ENCODE peak calls at places on chromosome 17, in ten cellular contexts. H is GM06990; L is aorta; W is foreskin keratinocyte; G is bronchial epithelial cell; X is vagina; B is H7; T is CD8-positive, alpha-beta T cell; I is mesendoderm; O is CD4-positive, alpha-beta memory T cell. P is an unnamed sample.

GRCh38 chr17:59278401-59278800 is 53.1 kb upstream of the YPEL2 start:
- DNase-seq in I (no peak), G (no peak), T (no peak), W (no peak), O (no peak), L (no peak), H (no peak), X (no peak), B (no peak), P (no peak)

GRCh38 chr17:27294689-27295630 is 1.0 kb downstream of the WSB1 start:
- DNase-seq in W (peak; percentile 76), X (no peak), G (peak; percentile 79), B (peak; percentile 54), T (peak; percentile 42), I (peak; percentile 84), H (peak; percentile 64), L (no peak), O (peak; percentile 67), P (no peak)

GRCh38 chr17:48484850-48485249 is 46.0 kb downstream of the HOXB1 start:
- DNase-seq in L (no peak), O (no peak), H (no peak), T (no peak), G (peak; percentile 86), W (peak; percentile 89), I (no peak), B (no peak), X (no peak), P (no peak)

GRCh38 chr17:33871720-33872535 is 383.2 kb upstream of the CCL2 start:
- DNase-seq in L (no peak), B (no peak), I (peak; percentile 54), W (peak; percentile 60), O (no peak), G (peak; percentile 82), T (no peak), X (no peak), H (no peak), P (no peak)

GRCh38 chr17:9021158-9021984 is at the start of gene NTN1:
- DNase-seq in O (peak; percentile 46), G (no peak), I (no peak), W (peak; percentile 17), T (peak; percentile 53), H (peak; percentile 55), X (peak; percentile 72), L (peak; percentile 89), B (peak; percentile 92), P (no peak)

GRCh38 chr17:67554634-67555033 is 163.1 kb upstream of the NOL11 start:
- DNase-seq in X (no peak), I (no peak), W (no peak), H (no peak), L (no peak), B (no peak), G (no peak), T (no peak), O (no peak), P (no peak)

GRCh38 chr17:7626956-7627249 is 718 bp downstream of the SAT2 start:
- DNase-seq in H (no peak), I (no peak), T (no peak), X (no peak), W (no peak), O (no peak), G (no peak), L (no peak), B (no peak), P (no peak)

GRCh38 chr17:81703747-81704654 is 834 bp downstream of the MRPL12 start:
- DNase-seq in O (peak; percentile 38), W (no peak), G (no peak), X (no peak), H (no peak), I (no peak), B (no peak), L (no peak), T (peak; percentile 11), P (no peak)

GRCh38 chr17:40952675-40953074 is 14.1 kb downstream of the KRT39 start:
- DNase-seq in G (peak; percentile 98), B (no peak), T (no peak), H (no peak), W (peak; percentile 90), I (peak; percentile 10), O (no peak), X (no peak), L (no peak), P (no peak)

GRCh38 chr17:50785942-50786570 is 18.7 kb upstream of the ANKRD40CL start:
- DNase-seq in I (no peak), G (peak; percentile 86), H (no peak), X (no peak), T (no peak), O (no peak), B (no peak), L (no peak), W (peak; percentile 67), P (no peak)

GRCh38 chr17:34382586-34383224 is 19.7 kb upstream of the CCL1 start:
- DNase-seq in H (peak; percentile 82), T (no peak), X (no peak), B (no peak), I (peak; percentile 60), W (no peak), O (no peak), L (no peak), G (no peak), P (no peak)

GRCh38 chr17:82497483-82498405 is 21.8 kb upstream of the FOXK2 start:
- DNase-seq in I (peak; percentile 43), W (peak; percentile 50), X (no peak), B (peak; percentile 85), O (peak; percentile 63), T (peak; percentile 39), H (peak; percentile 71), L (peak; percentile 81), G (peak; percentile 39), P (no peak)

GRCh38 chr17:7673239-7673638 is 14.1 kb downstream of the TP53 start:
- DNase-seq in O (no peak), I (peak; percentile 68), G (no peak), T (peak; percentile 35), H (no peak), X (no peak), L (no peak), B (peak; percentile 73), W (no peak), P (no peak)

GRCh38 chr17:38868095-38868967 is 1.5 kb upstream of the LASP1 start:
- DNase-seq in H (peak; percentile 55), T (no peak), B (peak; percentile 45), O (no peak), L (peak; percentile 90), X (no peak), G (peak; percentile 46), I (peak; percentile 77), W (peak; percentile 54), P (no peak)

GRCh38 chr17:68431661-68432071 is 25.6 kb downstream of the WIPI1 start:
- DNase-seq in G (peak; percentile 7), T (peak; percentile 46), I (peak; percentile 59), X (peak; percentile 42), L (no peak), O (peak; percentile 61), W (no peak), H (no peak), B (peak; percentile 57), P (no peak)

GRCh38 chr17:49498037-49498615 is 3.0 kb downstream of the NGFR start:
- DNase-seq in T (no peak), W (no peak), G (no peak), X (no peak), O (no peak), L (no peak), H (no peak), B (peak; percentile 85), I (peak; percentile 80), P (no peak)
- H3K27me3 ChIP-seq in T (peaks cover 29% of the 10 kb centered on the region), W (peaks cover 48% of the 10 kb centered on the region), G (peaks cover 7% of the 10 kb centered on the region), X (no peaks in the 10 kb centered on the region), O (peaks cover 45% of the 10 kb centered on the region), L (no peaks in the 10 kb centered on the region), H (peaks cover 2% of the 10 kb centered on the region), B (peaks cover 46% of the 10 kb centered on the region), I (peaks cover 13% of the 10 kb centered on the region), P (peaks cover 51% of the 10 kb centered on the region)

GRCh38 chr17:74426551-74427047 is 5.3 kb upstream of the GPRC5C start:
- DNase-seq in O (no peak), W (no peak), B (peak; percentile 56), X (no peak), H (no peak), G (peak; percentile 10), L (no peak), T (no peak), I (peak; percentile 33), P (no peak)
- H3K27me3 ChIP-seq in O (peaks cover 11% of the 10 kb centered on the region), W (peaks cover 8% of the 10 kb centered on the region), B (peaks cover 9% of the 10 kb centered on the region), X (no peaks in the 10 kb centered on the region), H (no peaks in the 10 kb centered on the region), G (no peaks in the 10 kb centered on the region), L (no peaks in the 10 kb centered on the region), T (peaks cover 12% of the 10 kb centered on the region), I (no peaks in the 10 kb centered on the region), P (no peaks in the 10 kb centered on the region)

GRCh38 chr17:77887110-77887463 is 71.4 kb upstream of the TNRC6C start:
- DNase-seq in T (no peak), X (no peak), L (no peak), I (no peak), W (no peak), O (no peak), B (no peak), G (no peak), H (no peak), P (no peak)
- H3K27me3 ChIP-seq in T (no peaks in the 10 kb centered on the region), X (no peaks in the 10 kb centered on the region), L (no peaks in the 10 kb centered on the region), I (peaks cover 5% of the 10 kb centered on the region), W (peaks cover 59% of the 10 kb centered on the region), O (no peaks in the 10 kb centered on the region), B (no peaks in the 10 kb centered on the region), G (peaks cover 14% of the 10 kb centered on the region), H (peaks cover 3% of the 10 kb centered on the region), P (peaks cover 46% of the 10 kb centered on the region)

GRCh38 chr17:156946-157345 is 19.6 kb downstream of the SCGB1C2 start:
- DNase-seq in O (no peak), L (peak; percentile 73), X (no peak), H (no peak), W (no peak), T (no peak), I (no peak), G (no peak), B (no peak), P (no peak)

GRCh38 chr17:157901-158300 is 20.5 kb downstream of the SCGB1C2 start:
- DNase-seq in L (no peak), G (no peak), W (no peak), H (no peak), B (no peak), T (no peak), I (no peak), O (no peak), X (no peak), P (no peak)

GRCh38 chr17:155576-155975 is 18.2 kb downstream of the SCGB1C2 start:
- DNase-seq in O (no peak), I (no peak), T (no peak), L (peak; percentile 50), H (no peak), W (no peak), X (no peak), B (no peak), G (no peak), P (no peak)

GRCh38 chr17:158379-158778 is 21.0 kb downstream of the SCGB1C2 start:
- DNase-seq in O (no peak), X (no peak), H (no peak), I (no peak), B (no peak), T (no peak), L (no peak), G (no peak), W (no peak), P (no peak)

DNA sequence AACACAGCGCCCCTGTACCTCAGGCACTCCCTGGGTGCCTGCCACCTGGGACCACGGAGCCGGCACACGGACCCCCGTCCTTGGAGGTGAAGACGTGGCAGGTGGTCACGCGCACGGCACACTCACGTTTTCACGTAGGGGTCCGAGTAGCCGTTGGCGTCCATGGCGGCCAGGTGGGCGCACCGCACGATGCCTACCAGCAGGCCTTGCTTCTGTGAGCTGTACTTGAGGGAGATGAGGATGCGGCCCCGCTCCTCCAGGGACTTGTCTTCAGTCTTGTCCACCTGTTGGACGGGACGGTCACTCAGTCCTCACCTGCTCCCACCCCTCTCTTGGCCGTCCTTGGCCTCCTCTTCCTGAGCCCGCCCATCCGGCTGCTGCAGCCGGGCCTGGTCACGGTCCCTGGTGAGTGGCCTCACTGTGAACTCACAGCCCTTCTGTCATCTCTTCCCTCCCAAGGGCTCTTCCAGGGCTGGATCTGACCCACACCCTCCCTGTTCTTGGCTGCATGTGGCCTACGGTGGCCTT is 18.8 kb downstream of the SCGB1C2 start:
- DNase-seq in L (peak; percentile 71), G (no peak), O (no peak), W (no peak), I (no peak), B (no peak), H (no peak), T (no peak), X (no peak), P (no peak)
- H3K27me3 ChIP-seq in L (no peaks in the 10 kb centered on the region), G (no peaks in the 10 kb centered on the region), O (no peaks in the 10 kb centered on the region), W (no peaks in the 10 kb centered on the region), I (no peaks in the 10 kb centered on the region), B (no peaks in the 10 kb centered on the region), H (no peaks in the 10 kb centered on the region), T (no peaks in the 10 kb centered on the region), X (no peaks in the 10 kb centered on the region), P (no peaks in the 10 kb centered on the region)